ENCODE peak calls at places on chromosomes 4 and X, in seven cellular contexts. M is dorsolateral prefrontal cortex, N is esophagus muscularis mucosa, R is GM23338, E is brain microvascular endothelial cell, B is cardiac muscle cell, Z is fibroblast of lung. H is an unnamed sample.

GRCh38 chr4:74032064-74032463 is 6.4 kb downstream of the CXCL3 start:
- DNase-seq in M (no peak), N (no peak), R (no peak), E (no peak), B (peak; percentile 63), Z (no peak), H (no peak)

GRCh38 chr4:10079951-10080873 is 36.4 kb downstream of the WDR1 start:
- DNase-seq in M (peak; percentile 33), N (no peak), R (no peak), E (no peak), B (no peak), Z (no peak), H (peak; percentile 49)

GRCh38 chr4:16289872-16290554 is 63.7 kb upstream of the TAPT1 start:
- DNase-seq in M (no peak), N (no peak), R (peak; percentile 69), E (peak; percentile 37), B (peak; percentile 64), Z (peak; percentile 61), H (no peak)

GRCh38 chrX:150184487-150184886 is 178.6 kb upstream of the MAMLD1 start:
- DNase-seq in M (no peak), N (peak; percentile 34), R (no peak), E (peak; percentile 28), B (no peak), Z (no peak), H (no peak)

GRCh38 chr4:87060957-87061356 is 126.1 kb downstream of the AFF1 start:
- DNase-seq in M (no peak), N (peak; percentile 45), R (no peak), E (peak; percentile 54), B (no peak), Z (peak; percentile 46), H (no peak)

GRCh38 chrX:153877571-153878261 is 8.3 kb downstream of the L1CAM start:
- DNase-seq in M (no peak), N (no peak), R (no peak), E (no peak), B (no peak), Z (no peak), H (no peak)

GRCh38 chrX:119753639-119754257 is 4.6 kb upstream of the SOWAHD start:
- DNase-seq in M (no peak), N (no peak), R (peak; percentile 76), E (peak; percentile 39), B (peak; percentile 63), Z (peak; percentile 40), H (peak; percentile 32)

GRCh38 chr4:66489783-66490452 is 819.6 kb upstream of the EPHA5 start:
- DNase-seq in M (no peak), N (no peak), R (peak; percentile 17), E (peak; percentile 82), B (peak; percentile 81), Z (peak; percentile 4), H (no peak)

GRCh38 chr4:145299380-145300076 is 119.1 kb upstream of the OTUD4 start:
- DNase-seq in M (peak; percentile 39), N (no peak), R (no peak), E (peak; percentile 88), B (peak; percentile 63), Z (peak; percentile 11), H (no peak)

GRCh38 chrX:10797493-10797892 is 177.1 kb upstream of the MID1 start:
- DNase-seq in M (no peak), N (no peak), R (no peak), E (peak; percentile 1), B (peak; percentile 15), Z (peak; percentile 44), H (no peak)

GRCh38 chr4:136750898-136751297 is 781.4 kb downstream of the PCDH18 start:
- DNase-seq in M (no peak), N (no peak), R (no peak), E (no peak), B (no peak), Z (peak; percentile 41), H (no peak)

DNA sequence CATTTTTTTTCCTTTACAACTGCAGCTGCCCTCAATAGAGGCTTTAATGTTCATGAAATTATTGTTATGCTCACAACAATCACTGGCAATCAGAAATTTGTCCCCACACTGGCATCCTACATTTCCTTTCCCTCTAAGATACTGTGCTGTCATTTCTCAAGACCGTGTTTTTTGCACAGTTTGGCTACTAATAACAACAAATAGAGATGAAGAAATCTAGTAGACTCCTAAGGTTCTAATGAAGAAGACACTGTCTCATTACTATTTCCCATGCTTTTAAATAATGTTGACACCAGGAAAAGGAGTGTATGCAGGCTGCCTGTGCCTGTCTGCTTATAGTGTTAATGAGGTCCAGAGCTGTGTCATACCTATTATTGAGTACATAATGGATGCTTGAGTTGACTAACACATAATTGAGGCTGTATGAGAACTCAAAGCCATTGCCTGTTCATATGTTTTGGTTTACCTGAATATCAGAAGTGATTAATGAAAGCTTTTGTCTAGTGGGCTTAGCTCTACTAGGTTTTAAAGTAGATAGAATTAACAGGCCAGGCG is 1.5 kb upstream of the EIF4E start:
- DNase-seq in M (no peak), N (no peak), R (no peak), E (no peak), B (no peak), Z (no peak), H (no peak)
- H3K4me3 ChIP-seq in M (peak overlapping the region; percentile 90), N (peak overlapping the region; percentile 96), R (peak overlapping the region; percentile 98), E (no peak overlapping the region), B (no peak overlapping the region), Z (peak overlapping the region; percentile 98), H (peak overlapping the region; percentile 97)

GRCh38 chr4:119034276-119035008 is 101.2 kb upstream of the MYOZ2 start:
- DNase-seq in M (no peak), N (no peak), R (peak; percentile 59), E (no peak), B (no peak), Z (no peak), H (no peak)
- H3K27ac ChIP-seq in M (no peak overlapping the region), N (peak overlapping the region; percentile 98), R (no peak overlapping the region), E (no peak overlapping the region), B (peak overlapping the region; percentile 10), Z (no peak overlapping the region), H (no peak overlapping the region)

GRCh38 chr4:52870225-52870624 is 8.1 kb downstream of the RASL11B start:
- DNase-seq in M (no peak), N (no peak), R (no peak), E (no peak), B (no peak), Z (no peak), H (no peak)

GRCh38 chr4:52873861-52874343 is 11.8 kb downstream of the RASL11B start:
- DNase-seq in M (no peak), N (no peak), R (peak; percentile 83), E (no peak), B (peak; percentile 67), Z (no peak), H (no peak)

GRCh38 chr4:52876063-52876462 is 13.9 kb downstream of the RASL11B start:
- DNase-seq in M (no peak), N (no peak), R (no peak), E (no peak), B (no peak), Z (no peak), H (no peak)

GRCh38 chr4:52874948-52875347 is 12.8 kb downstream of the RASL11B start:
- DNase-seq in M (no peak), N (no peak), R (no peak), E (no peak), B (no peak), Z (no peak), H (no peak)

DNA sequence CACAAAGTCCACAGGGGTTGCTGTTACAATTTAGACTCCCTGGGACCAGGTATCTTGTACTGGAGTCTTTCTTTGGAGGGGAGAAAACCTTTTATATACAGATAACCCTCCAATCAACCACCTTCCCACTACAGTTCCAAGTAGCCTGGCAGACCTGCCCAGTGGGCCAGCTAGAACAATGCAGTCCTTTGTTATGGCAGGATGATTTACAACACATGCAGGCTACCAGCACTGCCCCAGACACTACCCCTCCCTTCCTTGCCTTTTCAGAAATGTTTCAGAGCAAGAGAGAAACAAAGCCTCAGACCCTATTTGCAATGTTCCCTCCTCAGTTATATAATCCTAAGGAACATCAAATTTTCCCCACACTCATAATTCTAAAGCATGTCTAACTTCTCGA is 11.1 kb downstream of the RASL11B start:
- DNase-seq in M (no peak), N (no peak), R (no peak), E (no peak), B (peak; percentile 32), Z (no peak), H (no peak)
- H3K4me3 ChIP-seq in M (no peak overlapping the region), N (no peak overlapping the region), R (no peak overlapping the region), E (no peak overlapping the region), B (no peak overlapping the region), Z (no peak overlapping the region), H (no peak overlapping the region)

GRCh38 chr4:76545161-76545884 is 110.3 kb downstream of the SHROOM3 start:
- DNase-seq in M (no peak), N (no peak), R (no peak), E (no peak), B (no peak), Z (no peak), H (no peak)

GRCh38 chr4:76548704-76549103 is 113.7 kb downstream of the SHROOM3 start:
- DNase-seq in M (no peak), N (no peak), R (no peak), E (no peak), B (no peak), Z (no peak), H (no peak)

GRCh38 chr4:76549765-76550164 is 114.7 kb downstream of the SHROOM3 start:
- DNase-seq in M (no peak), N (no peak), R (no peak), E (no peak), B (no peak), Z (no peak), H (no peak)

GRCh38 chr4:76546282-76547166 is 111.5 kb downstream of the SHROOM3 start:
- DNase-seq in M (no peak), N (no peak), R (no peak), E (peak; percentile 77), B (peak; percentile 85), Z (peak; percentile 70), H (peak; percentile 60)

GRCh38 chr4:76547167-76547760 is 112.2 kb downstream of the SHROOM3 start:
- DNase-seq in M (no peak), N (no peak), R (no peak), E (no peak), B (peak; percentile 25), Z (no peak), H (no peak)
- H3K27ac ChIP-seq in M (no peak overlapping the region), N (peak overlapping the region; percentile 25), R (no peak overlapping the region), E (peak overlapping the region; percentile 67), B (peak overlapping the region; percentile 66), Z (no peak overlapping the region), H (no peak overlapping the region)

GRCh38 chr4:88757067-88757466 is 59.4 kb upstream of the NAP1L5 start:
- DNase-seq in M (no peak), N (no peak), R (no peak), E (no peak), B (no peak), Z (no peak), H (no peak)

GRCh38 chr4:88759039-88759631 is 61.5 kb upstream of the NAP1L5 start:
- DNase-seq in M (no peak), N (no peak), R (peak; percentile 64), E (peak; percentile 27), B (peak; percentile 83), Z (peak; percentile 88), H (no peak)

GRCh38 chr4:88757776-88758175 is 60.1 kb upstream of the NAP1L5 start:
- DNase-seq in M (no peak), N (no peak), R (no peak), E (no peak), B (no peak), Z (no peak), H (no peak)

GRCh38 chr4:88756149-88756548 is 58.5 kb upstream of the NAP1L5 start:
- DNase-seq in M (no peak), N (no peak), R (no peak), E (no peak), B (no peak), Z (no peak), H (no peak)

GRCh38 chr4:88758264-88758663 is 60.6 kb upstream of the NAP1L5 start:
- DNase-seq in M (no peak), N (no peak), R (no peak), E (no peak), B (no peak), Z (no peak), H (no peak)
- H3K4me3 ChIP-seq in M (peak overlapping the region; percentile 61), N (no peak overlapping the region), R (no peak overlapping the region), E (no peak overlapping the region), B (no peak overlapping the region), Z (no peak overlapping the region), H (no peak overlapping the region)

H was measured in WERI-Rb-1.